ENCODE peak calls at places on chromosomes 11 and 22, in nine cellular contexts. W is spleen, V is stomach, M is hippocampal formation, H is GM12865, O is uterus, D is pancreas, Y is AG09309, A is A172. U is an unnamed sample.

GRCh38 chr11:130580372-130580771 is 131.9 kb downstream of the ADAMTS15 start:
- DNase-seq in O (peak; percentile 61), Y (peak; percentile 44), H (no peak), A (peak; percentile 93), W (no peak), D (no peak), M (peak; percentile 65), V (no peak), U (no peak)

GRCh38 chr11:82686211-82686610 is 47.5 kb downstream of the FAM181B start:
- DNase-seq in M (no peak), H (no peak), D (no peak), Y (no peak), W (no peak), O (no peak), A (no peak), V (no peak), U (no peak)

GRCh38 chr11:60396382-60396781 is at the start of gene MS4A14:
- DNase-seq in D (no peak), O (no peak), H (peak; percentile 2), A (no peak), V (no peak), W (no peak), M (no peak), Y (no peak), U (no peak)

GRCh38 chr11:90113541-90113940 is 20.9 kb upstream of the NAALAD2 start:
- DNase-seq in D (no peak), V (no peak), Y (no peak), O (no peak), W (no peak), A (no peak), M (no peak), H (no peak), U (no peak)

GRCh38 chr11:130179396-130180306 is 20.1 kb downstream of the ST14 start:
- DNase-seq in D (peak; percentile 75), H (no peak), W (no peak), O (no peak), M (no peak), Y (no peak), V (no peak), A (no peak), U (no peak)

GRCh38 chr11:116190206-116190605 is 582.6 kb downstream of the BUD13 start:
- DNase-seq in Y (no peak), W (peak; percentile 53), O (no peak), M (no peak), D (no peak), H (no peak), V (no peak), A (no peak), U (no peak)

GRCh38 chr11:74672956-74673895 is 58.0 kb downstream of the CHRDL2 start:
- DNase-seq in W (peak; percentile 46), V (peak; percentile 48), Y (peak; percentile 95), D (no peak), A (peak; percentile 94), M (no peak), O (peak; percentile 98), H (no peak), U (no peak)

GRCh38 chr22:29308791-29309262 is 2.4 kb downstream of the GAS2L1 start:
- DNase-seq in O (no peak), V (no peak), Y (peak; percentile 18), M (no peak), D (peak; percentile 60), A (peak; percentile 74), W (no peak), H (peak; percentile 33), U (no peak)

GRCh38 chr11:122910775-122911174 is 28.2 kb downstream of the JHY start:
- DNase-seq in H (peak; percentile 13), O (no peak), D (no peak), W (no peak), A (no peak), V (no peak), Y (peak; percentile 27), M (no peak), U (no peak)

GRCh38 chr11:120710354-120711187 is 199.0 kb downstream of the GRIK4 start:
- DNase-seq in A (peak; percentile 72), D (no peak), Y (peak; percentile 55), W (peak; percentile 71), V (no peak), M (peak; percentile 62), O (peak; percentile 75), H (peak; percentile 30), U (no peak)